ENCODE peak calls at places on chromosomes 12 and 14, in nine cellular contexts. U is ovary, S is erythroblast, V is body of pancreas, F is vagina, C is transverse colon, H is stomach, A is GM12892, Q is A549. M is an unnamed sample.

GRCh38 chr12:15443050-15443449 is 120.7 kb downstream of the PTPRO start:
- DNase-seq in F (no peak), Q (no peak), S (no peak), H (no peak), C (no peak), U (no peak), A (no peak), V (no peak), M (no peak)

GRCh38 chr12:56154818-56155217 is 2.4 kb downstream of the MYL6B start:
- DNase-seq in F (no peak), Q (no peak), V (no peak), C (no peak), S (no peak), U (no peak), A (no peak), H (no peak), M (no peak)

GRCh38 chr12:78898416-78898815 is 33.8 kb downstream of the SYT1 start:
- DNase-seq in U (peak; percentile 46), C (no peak), A (no peak), F (no peak), V (peak; percentile 69), H (no peak), S (no peak), Q (no peak), M (no peak)

GRCh38 chr12:113987261-113988063 is 21.3 kb upstream of the RBM19 start:
- DNase-seq in H (no peak), Q (no peak), V (no peak), S (no peak), C (no peak), U (no peak), F (no peak), A (no peak), M (no peak)

GRCh38 chr12:114882083-114882482 is 198.1 kb upstream of the TBX3 start:
- DNase-seq in V (no peak), Q (no peak), S (no peak), A (no peak), H (no peak), F (no peak), C (no peak), U (no peak), M (no peak)

GRCh38 chr12:20549115-20549719 is 145.9 kb upstream of the SLCO1C1 start:
- DNase-seq in S (peak; percentile 34), H (no peak), V (no peak), U (no peak), Q (peak; percentile 30), F (no peak), C (peak; percentile 26), A (no peak), M (no peak)

GRCh38 chr14:43894534-43894933 is 612.5 kb downstream of the FSCB start:
- DNase-seq in F (no peak), S (peak; percentile 56), C (no peak), U (no peak), H (no peak), A (no peak), V (no peak), Q (no peak), M (no peak)

GRCh38 chr12:53952871-53953734 is 1.6 kb upstream of the HOXC12 start:
- DNase-seq in C (no peak), U (no peak), Q (peak; percentile 47), F (no peak), H (no peak), V (no peak), A (no peak), S (no peak), M (no peak)

GRCh38 chr12:113860950-113861349 is 105.2 kb downstream of the RBM19 start:
- DNase-seq in C (no peak), Q (peak; percentile 60), A (no peak), U (no peak), S (peak; percentile 11), H (no peak), V (no peak), F (no peak), M (peak; percentile 96)

GRCh38 chr12:123713398-123714301 is 1.5 kb downstream of the ATP6V0A2 start:
- DNase-seq in U (no peak), A (no peak), C (peak; percentile 37), F (no peak), Q (no peak), H (peak; percentile 37), V (peak; percentile 23), S (peak; percentile 81), M (no peak)

GRCh38 chr12:69431604-69432222 is 38.5 kb upstream of the FRS2 start:
- DNase-seq in F (no peak), C (no peak), H (no peak), U (no peak), S (no peak), Q (no peak), A (no peak), V (no peak), M (no peak)

GRCh38 chr12:66269757-66270383 is 32.4 kb upstream of the HELB start:
- DNase-seq in U (no peak), H (no peak), Q (peak; percentile 47), F (no peak), C (no peak), A (no peak), S (peak; percentile 51), V (no peak), M (peak; percentile 7)

GRCh38 chr14:99729991-99730875 is 46.1 kb downstream of the CYP46A1 start:
- DNase-seq in Q (peak; percentile 77), V (peak; percentile 74), S (peak; percentile 60), U (peak; percentile 82), C (peak; percentile 68), H (peak; percentile 76), A (peak; percentile 90), F (no peak), M (peak; percentile 80)

GRCh38 chr12:15621140-15621539 is 168.0 kb downstream of the EPS8 start:
- DNase-seq in U (no peak), A (no peak), H (no peak), S (no peak), C (no peak), V (no peak), Q (no peak), F (no peak), M (no peak)

GRCh38 chr12:63916561-63917476 is 72.3 kb downstream of the SRGAP1 start:
- DNase-seq in C (no peak), F (no peak), S (no peak), Q (no peak), V (no peak), H (no peak), U (no peak), A (no peak), M (no peak)

GRCh38 chr12:54521291-54522062 is 23.9 kb downstream of the NCKAP1L start:
- DNase-seq in Q (no peak), U (no peak), C (no peak), H (no peak), F (no peak), S (no peak), V (no peak), A (no peak), M (no peak)

GRCh38 chr12:76782440-76782996 is 18.6 kb downstream of the ZDHHC17 start:
- DNase-seq in F (no peak), U (no peak), A (no peak), Q (no peak), S (peak; percentile 35), C (no peak), H (no peak), V (no peak), M (no peak)

GRCh38 chr14:81533536-81534343 is at the start of gene SEL1L:
- DNase-seq in Q (peak; percentile 97), V (peak; percentile 99), F (peak; percentile 99), U (peak; percentile 99), H (peak; percentile 99), S (peak; percentile 99), C (peak; percentile 100), A (peak; percentile 70), M (peak; percentile 52)
- TF ChIP-seq POLR2A in Q (peak; percentile 86), V (peak; percentile 99), F (peak; percentile 61), U (peak; percentile 56), H (peak; percentile 44), S (peak; percentile 88), C (peak; percentile 90), A (peak; percentile 94), M (peak; percentile 72)

DNA sequence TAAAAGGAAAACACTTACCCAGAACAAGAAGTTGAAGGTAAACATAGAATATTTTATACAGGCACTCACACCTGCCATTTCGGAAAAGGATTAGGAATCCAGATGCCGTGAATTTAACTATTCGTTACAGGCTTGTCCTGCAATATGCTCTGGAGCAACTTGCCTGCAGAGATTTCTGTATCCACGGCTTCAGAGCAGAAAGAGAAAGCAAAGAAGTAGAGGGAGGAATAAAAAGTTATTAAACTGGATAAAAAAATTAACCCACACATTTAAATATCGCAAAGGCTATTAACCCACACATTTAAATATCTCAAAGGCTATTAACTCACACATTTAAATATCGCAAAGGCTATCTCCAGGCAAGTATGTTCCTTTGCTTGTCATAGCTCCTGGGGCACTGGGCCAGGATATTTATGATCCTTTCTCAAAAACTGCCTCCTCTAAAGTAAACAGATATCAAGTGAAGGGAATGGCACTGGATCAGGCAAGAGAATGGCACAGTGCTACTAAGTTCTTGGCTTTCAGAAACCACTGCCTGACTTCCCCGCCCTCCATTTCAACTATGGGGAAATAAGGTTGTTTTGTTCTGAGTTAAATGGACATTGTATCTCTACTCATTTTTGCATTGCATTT is at the start of gene TSPAN8:
- DNase-seq in C (peak; percentile 77), A (no peak), F (no peak), H (peak; percentile 66), V (peak; percentile 22), Q (no peak), U (no peak), S (no peak), M (no peak)
- TF ChIP-seq POLR2A in C (peak; percentile 70), A (no peak), F (no peak), H (no peak), V (no peak), Q (no peak), U (no peak), S (no peak), M (no peak)

GRCh38 chr12:30882706-30883105 is 43.8 kb upstream of the TSPAN11 start:
- DNase-seq in U (no peak), S (peak; percentile 1), A (no peak), C (no peak), V (no peak), H (no peak), F (no peak), Q (no peak), M (no peak)

GRCh38 chr12:30884804-30885203 is 41.7 kb upstream of the TSPAN11 start:
- DNase-seq in U (no peak), V (no peak), F (no peak), S (no peak), Q (no peak), H (no peak), A (no peak), C (no peak), M (no peak)

GRCh38 chr12:30887226-30887625 is 39.3 kb upstream of the TSPAN11 start:
- DNase-seq in C (no peak), S (no peak), U (no peak), F (no peak), Q (no peak), H (no peak), V (no peak), A (no peak), M (no peak)

GRCh38 chr12:30885321-30885720 is 41.2 kb upstream of the TSPAN11 start:
- DNase-seq in U (no peak), A (no peak), C (no peak), V (no peak), Q (no peak), S (no peak), H (no peak), F (no peak), M (no peak)

GRCh38 chr12:30888241-30888640 is 38.3 kb upstream of the TSPAN11 start:
- DNase-seq in H (no peak), A (no peak), U (no peak), F (no peak), V (no peak), Q (no peak), C (no peak), S (no peak), M (no peak)
- TF ChIP-seq POLR2A in H (no peak), A (no peak), U (no peak), F (no peak), V (no peak), Q (no peak), C (no peak), S (no peak), M (no peak)

GRCh38 chr12:108825205-108825950 is 32.0 kb downstream of the SSH1 start:
- DNase-seq in Q (no peak), U (no peak), C (no peak), F (no peak), S (no peak), H (no peak), A (no peak), V (no peak), M (no peak)
- TF ChIP-seq POLR2A in Q (no peak), U (no peak), C (no peak), F (no peak), S (no peak), H (no peak), A (no peak), V (no peak), M (no peak)